ENCODE peak calls at places on chromosome 15, in four cellular contexts. One of them, this sample, is unnamed.

GRCh38 chr15:77482570-77482969 is 61.9 kb downstream of the HMG20A start:
- DNase-seq in progenitor cell of endocrine pancreas: no peak
- DNase-seq in BE2C: no peak
- DNase-seq in WTC11: no peak
- DNase-seq in this sample: no peak

GRCh38 chr15:35925634-35926380 is 379.8 kb upstream of the DPH6 start:
- DNase-seq in progenitor cell of endocrine pancreas: no peak
- DNase-seq in BE2C: no peak
- DNase-seq in WTC11: no peak
- DNase-seq in this sample: no peak

GRCh38 chr15:100892013-100892355 is 12.4 kb downstream of the ALDH1A3 start:
- DNase-seq in progenitor cell of endocrine pancreas: no peak
- DNase-seq in BE2C: no peak
- DNase-seq in WTC11: no peak
- DNase-seq in this sample: no peak

GRCh38 chr15:68368731-68369435 is 63.1 kb downstream of the ITGA11 start:
- DNase-seq in progenitor cell of endocrine pancreas: no peak
- DNase-seq in BE2C: no peak
- DNase-seq in WTC11: no peak
- DNase-seq in this sample: no peak

GRCh38 chr15:79943820-79944219 is 27.2 kb downstream of the BCL2A1 start:
- DNase-seq in progenitor cell of endocrine pancreas: no peak
- DNase-seq in BE2C: no peak
- DNase-seq in WTC11: no peak
- DNase-seq in this sample: no peak

GRCh38 chr15:90773485-90773884 is 56.3 kb downstream of the BLM start:
- DNase-seq in progenitor cell of endocrine pancreas: no peak
- DNase-seq in BE2C: no peak
- DNase-seq in WTC11: no peak
- DNase-seq in this sample: no peak

GRCh38 chr15:67968564-67969440 is 85.3 kb upstream of the PIAS1 start:
- DNase-seq in progenitor cell of endocrine pancreas: no peak
- DNase-seq in BE2C: no peak
- DNase-seq in WTC11: no peak
- DNase-seq in this sample: no peak

GRCh38 chr15:46442196-46442595 is 807.4 kb downstream of the SQOR start:
- DNase-seq in progenitor cell of endocrine pancreas: no peak
- DNase-seq in BE2C: no peak
- DNase-seq in WTC11: no peak
- DNase-seq in this sample: no peak

GRCh38 chr15:72979308-72979707 is 73.0 kb upstream of the NEO1 start:
- DNase-seq in progenitor cell of endocrine pancreas: no peak
- DNase-seq in BE2C: no peak
- DNase-seq in WTC11: no peak
- DNase-seq in this sample: no peak

GRCh38 chr15:48370460-48370859 is 39.2 kb downstream of the DUT start:
- DNase-seq in progenitor cell of endocrine pancreas: no peak
- DNase-seq in BE2C: no peak
- DNase-seq in WTC11: no peak
- DNase-seq in this sample: no peak

GRCh38 chr15:33067456-33067855 is 127.1 kb downstream of the FMN1 start:
- DNase-seq in progenitor cell of endocrine pancreas: no peak
- DNase-seq in BE2C: no peak
- DNase-seq in WTC11: no peak
- DNase-seq in this sample: no peak

GRCh38 chr15:96285715-96286367 is 44.7 kb upstream of the NR2F2 start:
- DNase-seq in progenitor cell of endocrine pancreas: no peak
- DNase-seq in BE2C: no peak
- DNase-seq in WTC11: no peak
- DNase-seq in this sample: no peak

GRCh38 chr15:28252831-28253230 is 69.1 kb downstream of the HERC2 start:
- DNase-seq in progenitor cell of endocrine pancreas: no peak
- DNase-seq in BE2C: no peak
- DNase-seq in WTC11: no peak
- DNase-seq in this sample: no peak

GRCh38 chr15:69829974-69830373 is 267.7 kb downstream of the TLE3 start:
- DNase-seq in progenitor cell of endocrine pancreas: no peak
- DNase-seq in BE2C: no peak
- DNase-seq in WTC11: no peak
- DNase-seq in this sample: no peak

GRCh38 chr15:87746333-87746732 is 510.2 kb downstream of the NTRK3 start:
- DNase-seq in progenitor cell of endocrine pancreas: no peak
- DNase-seq in BE2C: no peak
- DNase-seq in WTC11: no peak
- DNase-seq in this sample: no peak

GRCh38 chr15:64622410-64623260 is 152.8 kb downstream of the RBPMS2 start:
- DNase-seq in progenitor cell of endocrine pancreas: no peak
- DNase-seq in BE2C: no peak
- DNase-seq in WTC11: no peak
- DNase-seq in this sample: peak

GRCh38 chr15:92934706-92935105 is 34.6 kb downstream of the CHD2 start:
- DNase-seq in progenitor cell of endocrine pancreas: no peak
- DNase-seq in BE2C: no peak
- DNase-seq in WTC11: no peak
- DNase-seq in this sample: no peak

GRCh38 chr15:57610130-57610529 is 18.4 kb downstream of the MYZAP start:
- DNase-seq in progenitor cell of endocrine pancreas: no peak
- DNase-seq in BE2C: no peak
- DNase-seq in WTC11: no peak
- DNase-seq in this sample: no peak

GRCh38 chr15:52241489-52241888 is 50.3 kb upstream of the GNB5 start:
- DNase-seq in progenitor cell of endocrine pancreas: no peak
- DNase-seq in BE2C: no peak
- DNase-seq in WTC11: no peak
- DNase-seq in this sample: no peak

GRCh38 chr15:72758195-72758594 is 25.4 kb downstream of the ADPGK start:
- DNase-seq in progenitor cell of endocrine pancreas: no peak
- DNase-seq in BE2C: no peak
- DNase-seq in WTC11: no peak
- DNase-seq in this sample: no peak

GRCh38 chr15:98649621-98649995 is 1.3 kb downstream of the IGF1R start:
- DNase-seq in progenitor cell of endocrine pancreas: peak
- DNase-seq in BE2C: peak
- DNase-seq in WTC11: no peak
- DNase-seq in this sample: peak

GRCh38 chr15:64807751-64808222 is 17.7 kb downstream of the PIF1 start:
- DNase-seq in progenitor cell of endocrine pancreas: no peak
- DNase-seq in BE2C: no peak
- DNase-seq in WTC11: peak
- DNase-seq in this sample: no peak

GRCh38 chr15:69537888-69538287 is 85.3 kb downstream of the RPLP1 start:
- DNase-seq in progenitor cell of endocrine pancreas: no peak
- DNase-seq in BE2C: peak
- DNase-seq in WTC11: no peak
- DNase-seq in this sample: no peak

GRCh38 chr15:101795455-101795854 is 7.9 kb upstream of the OR4F6 start:
- DNase-seq in progenitor cell of endocrine pancreas: no peak
- DNase-seq in BE2C: no peak
- DNase-seq in WTC11: no peak
- DNase-seq in this sample: no peak

GRCh38 chr15:60673918-60674558 is 195.1 kb upstream of the ICE2 start:
- DNase-seq in progenitor cell of endocrine pancreas: no peak
- DNase-seq in BE2C: peak
- DNase-seq in WTC11: no peak
- DNase-seq in this sample: no peak

GRCh38 chr15:99371180-99372103 is 120.2 kb downstream of the LRRC28 start:
- DNase-seq in progenitor cell of endocrine pancreas: no peak
- DNase-seq in BE2C: no peak
- DNase-seq in WTC11: no peak
- DNase-seq in this sample: no peak

GRCh38 chr15:29242466-29243242 is 27.0 kb downstream of the NSMCE3 start:
- DNase-seq in progenitor cell of endocrine pancreas: no peak
- DNase-seq in BE2C: no peak
- DNase-seq in WTC11: no peak
- DNase-seq in this sample: no peak

GRCh38 chr15:58307313-58307961 is 124.4 kb upstream of the LIPC start:
- DNase-seq in progenitor cell of endocrine pancreas: no peak
- DNase-seq in BE2C: no peak
- DNase-seq in WTC11: no peak
- DNase-seq in this sample: no peak

GRCh38 chr15:35929740-35930444 is 383.9 kb upstream of the DPH6 start:
- DNase-seq in progenitor cell of endocrine pancreas: no peak
- DNase-seq in BE2C: no peak
- DNase-seq in WTC11: no peak
- DNase-seq in this sample: no peak

GRCh38 chr15:77731067-77731466 is 98.4 kb upstream of the LINGO1 start:
- DNase-seq in progenitor cell of endocrine pancreas: no peak
- DNase-seq in BE2C: no peak
- DNase-seq in WTC11: no peak
- DNase-seq in this sample: no peak

GRCh38 chr15:70099966-70100494 is 2.3 kb upstream of the TLE3 start:
- DNase-seq in progenitor cell of endocrine pancreas: no peak
- DNase-seq in BE2C: no peak
- DNase-seq in WTC11: no peak
- DNase-seq in this sample: no peak

GRCh38 chr15:69604050-69604378 is 151.4 kb downstream of the RPLP1 start:
- DNase-seq in progenitor cell of endocrine pancreas: no peak
- DNase-seq in BE2C: no peak
- DNase-seq in WTC11: peak
- DNase-seq in this sample: no peak

GRCh38 chr15:48785195-48785594 is 25.7 kb downstream of the CEP152 start:
- DNase-seq in progenitor cell of endocrine pancreas: no peak
- DNase-seq in BE2C: no peak
- DNase-seq in WTC11: no peak
- DNase-seq in this sample: no peak

GRCh38 chr15:60356832-60357231 is 41.0 kb downstream of the ANXA2 start:
- DNase-seq in progenitor cell of endocrine pancreas: no peak
- DNase-seq in BE2C: no peak
- DNase-seq in WTC11: no peak
- DNase-seq in this sample: no peak

GRCh38 chr15:79640206-79640605 is 208.1 kb downstream of the MINAR1 start:
- DNase-seq in progenitor cell of endocrine pancreas: no peak
- DNase-seq in BE2C: peak
- DNase-seq in WTC11: no peak
- DNase-seq in this sample: no peak

GRCh38 chr15:82737975-82738374 is 28.3 kb upstream of the AP3B2 start:
- DNase-seq in progenitor cell of endocrine pancreas: no peak
- DNase-seq in BE2C: no peak
- DNase-seq in WTC11: no peak
- DNase-seq in this sample: no peak

GRCh38 chr15:72934006-72934405 is 118.3 kb upstream of the NEO1 start:
- DNase-seq in progenitor cell of endocrine pancreas: no peak
- DNase-seq in BE2C: no peak
- DNase-seq in WTC11: no peak
- DNase-seq in this sample: no peak

GRCh38 chr15:50064674-50065073 is 54.4 kb downstream of the ATP8B4 start:
- DNase-seq in progenitor cell of endocrine pancreas: no peak
- DNase-seq in BE2C: no peak
- DNase-seq in WTC11: no peak
- DNase-seq in this sample: no peak

DNA sequence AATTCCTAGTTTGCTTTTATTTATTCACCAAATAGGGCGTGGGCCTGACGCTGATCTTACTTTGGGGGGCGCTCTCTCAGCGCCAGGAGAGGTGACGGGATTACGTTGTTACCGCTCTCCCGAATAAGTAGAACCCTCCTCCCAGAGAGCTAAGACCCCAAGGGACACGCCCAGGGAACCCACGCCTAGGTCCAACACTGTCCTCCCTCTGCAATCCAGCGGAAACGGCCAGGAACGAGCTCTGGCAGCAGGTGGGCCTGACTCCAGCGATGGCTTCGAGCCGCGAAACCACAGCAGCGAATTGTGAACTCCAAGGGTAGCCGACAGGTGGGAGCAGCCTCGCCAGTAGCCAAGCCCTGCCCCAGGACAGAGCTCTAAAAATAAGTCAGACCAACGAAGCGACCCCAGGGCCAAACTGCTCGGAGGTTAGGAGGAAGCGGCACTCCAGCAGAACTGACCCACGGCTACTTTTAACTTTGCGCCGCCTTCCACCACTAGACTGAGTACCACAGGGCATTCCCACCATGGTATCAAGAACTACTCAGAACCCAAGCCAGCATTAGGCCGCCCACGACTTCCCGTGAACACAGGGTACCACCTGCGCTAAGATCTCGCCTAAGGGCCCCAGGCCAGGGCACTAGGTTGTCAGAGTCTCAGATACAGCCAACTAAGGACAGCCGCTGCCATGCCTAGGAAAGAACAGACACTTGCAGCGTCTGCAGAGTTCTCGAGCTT is 1.6 kb upstream of the SIN3A start:
- DNase-seq in progenitor cell of endocrine pancreas: peak
- DNase-seq in BE2C: peak
- DNase-seq in WTC11: peak
- DNase-seq in this sample: peak
- TF ChIP-seq CTCF in progenitor cell of endocrine pancreas: peak
- TF ChIP-seq CTCF in BE2C: peak
- TF ChIP-seq CTCF in WTC11: no peak
- TF ChIP-seq CTCF in this sample: no peak

GRCh38 chr15:40083756-40084101 is 24.9 kb downstream of the BMF start:
- DNase-seq in progenitor cell of endocrine pancreas: no peak
- DNase-seq in BE2C: no peak
- DNase-seq in WTC11: no peak
- DNase-seq in this sample: no peak
- TF ChIP-seq CTCF in progenitor cell of endocrine pancreas: no peak
- TF ChIP-seq CTCF in BE2C: no peak
- TF ChIP-seq CTCF in WTC11: no peak
- TF ChIP-seq CTCF in this sample: no peak

DNA sequence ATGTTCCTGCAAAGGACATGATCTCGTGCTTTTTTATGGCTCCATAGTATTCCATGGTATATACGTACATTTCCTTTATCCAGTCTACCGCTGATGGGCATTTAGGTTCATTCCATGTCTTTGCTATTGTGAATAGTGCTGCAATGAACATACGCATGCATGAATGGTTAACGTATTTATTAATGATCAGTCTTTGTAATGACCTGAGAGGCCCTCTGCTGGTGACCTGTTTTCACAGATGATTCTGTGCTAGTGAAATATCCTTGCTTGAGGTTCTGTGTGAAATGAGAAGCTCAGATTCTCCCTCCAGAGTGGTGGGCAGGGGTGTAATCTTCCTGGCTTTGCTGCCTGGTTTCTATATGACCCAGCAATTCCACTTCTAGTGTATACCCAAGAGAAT is 160.2 kb upstream of the RASGRP1 start:
- DNase-seq in progenitor cell of endocrine pancreas: no peak
- DNase-seq in BE2C: no peak
- DNase-seq in WTC11: no peak
- DNase-seq in this sample: no peak
- TF ChIP-seq CTCF in progenitor cell of endocrine pancreas: peak
- TF ChIP-seq CTCF in BE2C: no peak
- TF ChIP-seq CTCF in WTC11: no peak
- TF ChIP-seq CTCF in this sample: no peak

GRCh38 chr15:63531586-63531985 is 27.2 kb downstream of the USP3 start:
- DNase-seq in progenitor cell of endocrine pancreas: no peak
- DNase-seq in BE2C: no peak
- DNase-seq in WTC11: peak
- DNase-seq in this sample: no peak
- TF ChIP-seq CTCF in progenitor cell of endocrine pancreas: peak
- TF ChIP-seq CTCF in BE2C: peak
- TF ChIP-seq CTCF in WTC11: peak
- TF ChIP-seq CTCF in this sample: no peak

This sample was measured in natural killer cell.